ENCODE peak calls at places on chromosomes 2 and 18, in eight cellular contexts. S is A549, F is epithelial cell of esophagus, X is neural crest cell, L is AG04450, D is astrocyte of the cerebellum, H is mucosa of descending colon, M is body of pancreas. E is an unnamed sample.

GRCh38 chr2:232432598-232433184 is 23.3 kb upstream of the ALPI start:
- DNase-seq in S (no peak), F (peak), X (no peak), L (no peak), D (no peak), H (no peak), M (no peak), E (peak)

GRCh38 chr2:12302140-12302539 is 414.6 kb upstream of the TRIB2 start:
- DNase-seq in S (no peak), F (no peak), X (no peak), L (no peak), D (no peak), H (no peak), M (no peak), E (no peak)

GRCh38 chr18:7452331-7452730 is 114.8 kb upstream of the PTPRM start:
- DNase-seq in S (peak), F (peak), X (peak), L (no peak), D (no peak), H (no peak), M (peak), E (peak)

GRCh38 chr2:236731767-236732580 is 162.3 kb downstream of the ACKR3 start:
- DNase-seq in S (peak), F (peak), X (no peak), L (no peak), D (no peak), H (no peak), M (peak), E (no peak)

GRCh38 chr2:241014224-241014623 is 15.8 kb downstream of the SNED1 start:
- DNase-seq in S (no peak), F (no peak), X (no peak), L (no peak), D (no peak), H (no peak), M (no peak), E (no peak)

GRCh38 chr2:142180820-142181533 is 50.2 kb upstream of the LRP1B start:
- DNase-seq in S (peak), F (peak), X (peak), L (no peak), D (no peak), H (no peak), M (peak), E (peak)

GRCh38 chr18:32937007-32937540 is 164.3 kb upstream of the KLHL14 start:
- DNase-seq in S (no peak), F (no peak), X (no peak), L (no peak), D (no peak), H (no peak), M (no peak), E (no peak)

GRCh38 chr2:200147371-200147770 is 159.1 kb upstream of the SPATS2L start:
- DNase-seq in S (no peak), F (no peak), X (no peak), L (no peak), D (no peak), H (no peak), M (no peak), E (no peak)

GRCh38 chr2:102251042-102251848 is 60.1 kb upstream of the IL1RL1 start:
- DNase-seq in S (peak), F (peak), X (peak), L (no peak), D (no peak), H (peak), M (peak), E (peak)

GRCh38 chr2:7007846-7008741 is 90.9 kb downstream of the RNF144A start:
- DNase-seq in S (no peak), F (no peak), X (no peak), L (no peak), D (peak), H (peak), M (peak), E (no peak)
- TF ChIP-seq CTCF in S (no peak), F (no peak), X (no peak), L (no peak), D (peak), H (no peak), M (peak), E (no peak)

GRCh38 chr2:3377279-3377611 is 373 bp downstream of the EIPR1 start:
- DNase-seq in S (peak), F (peak), X (no peak), L (no peak), D (no peak), H (no peak), M (peak), E (no peak)

GRCh38 chr2:3379339-3379646 is 201 bp upstream of the TRAPPC12 start:
- DNase-seq in S (no peak), F (no peak), X (no peak), L (no peak), D (peak), H (no peak), M (no peak), E (no peak)

GRCh38 chr2:3377612-3378432 is at the start of gene EIPR1:
- DNase-seq in S (peak), F (peak), X (peak), L (peak), D (peak), H (peak), M (peak), E (peak)

GRCh38 chr2:3376821-3377220 is 797 bp downstream of the EIPR1 start:
- DNase-seq in S (no peak), F (no peak), X (no peak), L (no peak), D (no peak), H (no peak), M (no peak), E (no peak)

DNA sequence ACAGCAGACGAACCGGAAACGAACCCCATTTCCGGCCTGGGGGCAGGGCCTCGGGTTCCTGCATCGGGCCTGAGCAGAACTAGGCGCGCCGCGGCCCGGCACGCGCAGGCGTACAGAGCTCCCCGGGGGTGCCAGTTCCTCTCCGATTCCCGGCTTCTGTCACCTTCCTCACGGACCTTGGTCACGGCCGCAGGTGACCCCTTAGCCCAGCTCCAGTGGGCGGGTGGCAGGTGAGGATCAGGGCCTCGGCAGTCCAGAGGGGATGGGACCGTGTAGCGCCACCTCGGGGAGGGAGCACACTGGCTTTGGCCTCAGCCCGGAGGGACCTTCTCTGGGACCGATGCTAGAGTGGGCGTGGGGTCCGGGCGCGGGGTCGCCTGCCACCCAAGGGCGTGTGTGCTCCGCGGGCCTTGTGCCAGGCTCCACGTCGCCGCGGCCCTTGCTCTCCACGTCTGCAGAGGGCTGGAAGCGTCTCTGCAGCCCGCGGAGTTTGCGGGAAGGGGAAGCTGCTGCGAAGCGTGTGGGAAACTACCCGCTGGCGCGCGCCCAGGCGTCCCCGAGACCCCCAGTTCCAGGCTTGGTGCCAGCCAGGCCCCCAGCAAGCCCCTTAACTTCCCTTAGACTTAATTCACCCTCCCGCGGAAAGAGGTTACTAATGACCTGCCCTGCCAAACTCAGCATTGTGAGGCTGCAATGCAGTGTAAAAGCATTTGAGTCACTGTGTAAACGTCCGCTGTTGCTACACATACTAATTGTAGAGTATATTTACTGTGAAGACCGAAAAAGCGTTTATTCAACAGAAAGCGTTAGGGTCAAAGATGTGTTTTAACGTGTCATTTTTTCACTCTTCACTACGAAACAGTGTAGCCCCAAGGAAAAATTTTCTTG is at the start of gene TRAPPC12:
- DNase-seq in S (peak), F (peak), X (peak), L (peak), D (peak), H (peak), M (peak), E (peak)
- TF ChIP-seq CTCF in S (peak), F (peak), X (peak), L (peak), D (peak), H (peak), M (peak), E (no peak)

GRCh38 chr2:6977786-6978185 is 60.6 kb downstream of the RNF144A start:
- DNase-seq in S (no peak), F (no peak), X (no peak), L (no peak), D (no peak), H (no peak), M (no peak), E (no peak)

GRCh38 chr2:6977095-6977777 is 60.0 kb downstream of the RNF144A start:
- DNase-seq in S (peak), F (no peak), X (no peak), L (no peak), D (peak), H (peak), M (peak), E (no peak)

GRCh38 chr2:6978991-6979390 is 61.8 kb downstream of the RNF144A start:
- DNase-seq in S (no peak), F (no peak), X (no peak), L (no peak), D (no peak), H (no peak), M (no peak), E (no peak)

GRCh38 chr2:6973895-6974545 is 56.8 kb downstream of the RNF144A start:
- DNase-seq in S (no peak), F (peak), X (no peak), L (no peak), D (no peak), H (no peak), M (no peak), E (no peak)

GRCh38 chr2:6975988-6976387 is 58.8 kb downstream of the RNF144A start:
- DNase-seq in S (peak), F (peak), X (no peak), L (no peak), D (no peak), H (no peak), M (peak), E (no peak)
- TF ChIP-seq CTCF in S (no peak), F (no peak), X (no peak), L (no peak), D (no peak), H (no peak), M (no peak), E (no peak)

GRCh38 chr2:235712176-235712575 is 218.3 kb downstream of the AGAP1 start:
- DNase-seq in S (no peak), F (no peak), X (no peak), L (no peak), D (no peak), H (no peak), M (no peak), E (no peak)

GRCh38 chr2:235711527-235711926 is 217.7 kb downstream of the AGAP1 start:
- DNase-seq in S (no peak), F (no peak), X (no peak), L (no peak), D (no peak), H (no peak), M (no peak), E (no peak)

GRCh38 chr2:235710933-235711332 is 217.1 kb downstream of the AGAP1 start:
- DNase-seq in S (no peak), F (no peak), X (no peak), L (no peak), D (no peak), H (no peak), M (no peak), E (no peak)

GRCh38 chr2:235709124-235709813 is 215.4 kb downstream of the AGAP1 start:
- DNase-seq in S (peak), F (peak), X (no peak), L (no peak), D (no peak), H (peak), M (peak), E (no peak)

DNA sequence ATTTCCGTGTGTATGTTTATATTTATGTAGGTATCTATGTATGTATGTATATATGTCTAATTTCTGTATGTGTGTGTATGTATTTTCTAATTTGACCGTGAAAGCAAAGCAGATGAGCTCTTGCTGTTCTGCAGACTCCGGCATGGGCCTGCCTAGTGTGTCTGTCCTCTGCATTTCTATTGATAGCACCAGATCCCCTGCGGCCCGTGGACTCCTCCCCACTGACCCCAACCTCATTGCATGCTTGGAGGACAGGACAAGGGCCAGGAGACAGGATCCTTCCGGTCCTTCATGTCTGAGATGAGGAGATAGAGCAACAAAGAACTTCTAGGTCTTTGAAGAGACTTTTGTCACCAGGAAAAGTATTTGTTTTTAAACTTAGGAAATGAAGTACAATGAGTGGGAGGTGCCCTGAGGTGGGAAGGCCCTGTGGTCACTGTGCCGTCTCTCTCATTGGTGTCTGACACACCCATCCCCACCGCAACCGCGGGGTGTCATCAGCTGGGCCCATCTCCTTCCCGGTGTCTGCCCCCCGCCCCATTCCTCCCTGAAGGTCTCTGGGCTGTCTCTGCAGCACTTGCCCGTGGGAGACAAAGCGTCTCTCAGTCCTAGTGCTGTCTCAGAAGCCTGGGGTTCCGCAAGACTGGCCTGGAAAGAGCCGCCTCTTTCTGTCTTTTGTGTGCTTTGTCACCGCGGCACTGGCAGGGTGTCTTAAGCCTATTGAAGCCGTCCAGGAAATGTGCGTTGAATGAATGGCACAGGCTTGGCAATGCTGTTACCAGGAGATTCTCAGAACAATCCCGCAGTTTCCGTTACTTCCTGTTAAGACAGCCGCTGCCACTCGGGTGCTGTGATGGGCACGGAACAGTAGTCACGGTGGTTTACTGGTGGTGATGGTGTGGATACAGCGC is 216.4 kb downstream of the AGAP1 start:
- DNase-seq in S (no peak), F (peak), X (no peak), L (no peak), D (no peak), H (no peak), M (no peak), E (no peak)
- TF ChIP-seq CTCF in S (no peak), F (no peak), X (no peak), L (no peak), D (no peak), H (no peak), M (no peak), E (no peak)

DNA sequence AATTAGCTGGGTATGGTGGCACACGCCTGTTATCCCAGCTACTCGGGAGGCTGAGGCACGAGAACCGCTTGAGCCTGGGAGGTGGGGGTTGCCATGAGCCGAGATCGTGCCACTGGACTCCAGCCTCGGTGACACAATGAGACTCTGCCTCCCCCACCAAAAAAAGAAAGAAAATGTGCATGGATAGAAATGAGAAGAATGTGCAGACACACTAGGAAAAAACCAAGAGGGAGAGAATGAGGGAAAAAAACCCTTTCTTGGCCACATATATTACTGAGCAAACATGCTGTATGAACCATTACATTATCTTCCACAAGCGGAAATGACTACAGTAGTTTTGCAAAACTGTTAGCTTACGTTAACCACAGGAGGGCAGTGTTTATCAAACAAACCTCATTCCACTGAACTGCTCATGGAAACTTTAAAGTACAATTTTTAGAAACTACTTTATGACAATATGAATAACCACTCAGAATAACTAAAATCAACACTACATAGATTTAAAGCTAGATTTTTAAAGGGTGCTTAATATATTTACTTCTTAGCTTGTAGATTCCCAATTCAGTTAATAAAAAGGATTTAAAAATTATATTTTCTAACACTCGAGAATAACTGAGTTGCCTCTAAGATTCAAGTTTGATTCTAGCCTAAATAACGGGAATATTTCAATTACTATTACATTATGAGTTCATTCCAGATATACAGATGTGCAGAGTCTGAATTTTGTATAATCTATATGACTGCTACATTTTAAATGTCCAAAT is 26.4 kb downstream of the ASXL2 start:
- DNase-seq in S (peak), F (peak), X (no peak), L (peak), D (peak), H (no peak), M (peak), E (peak)
- TF ChIP-seq CTCF in S (peak), F (peak), X (peak), L (peak), D (peak), H (peak), M (peak), E (peak)

GRCh38 chr18:58800582-58800981 is 64.1 kb upstream of the ZNF532 start:
- DNase-seq in S (no peak), F (peak), X (no peak), L (no peak), D (no peak), H (no peak), M (no peak), E (no peak)

GRCh38 chr18:58806826-58807714 is 57.6 kb upstream of the ZNF532 start:
- DNase-seq in S (no peak), F (no peak), X (no peak), L (no peak), D (no peak), H (no peak), M (no peak), E (no peak)

GRCh38 chr18:58802959-58803358 is 61.7 kb upstream of the ZNF532 start:
- DNase-seq in S (no peak), F (no peak), X (no peak), L (no peak), D (no peak), H (no peak), M (no peak), E (no peak)

GRCh38 chr18:58805482-58806187 is 59.0 kb upstream of the ZNF532 start:
- DNase-seq in S (no peak), F (peak), X (peak), L (no peak), D (no peak), H (no peak), M (no peak), E (no peak)

DNA sequence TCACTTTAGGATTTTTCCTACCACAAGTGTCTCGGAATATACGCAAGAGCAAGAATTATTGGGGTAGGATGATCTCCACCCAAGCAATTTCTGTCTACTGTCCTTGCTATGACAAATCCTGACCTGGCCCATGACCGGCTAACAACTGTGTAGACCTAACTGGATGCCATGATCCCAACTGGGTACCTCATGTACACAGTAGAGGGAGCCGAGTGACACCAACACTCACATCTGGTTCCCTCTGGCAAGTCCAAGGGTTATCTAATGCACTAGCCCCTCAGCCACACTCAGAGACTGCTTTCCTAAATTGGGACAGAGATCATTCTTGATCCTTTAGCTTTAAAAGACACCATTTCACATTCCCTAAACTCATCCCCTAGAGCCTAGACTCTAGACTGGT is 60.7 kb upstream of the ZNF532 start:
- DNase-seq in S (peak), F (no peak), X (no peak), L (no peak), D (no peak), H (no peak), M (no peak), E (no peak)
- TF ChIP-seq CTCF in S (no peak), F (no peak), X (no peak), L (no peak), D (no peak), H (no peak), M (no peak), E (no peak)